ENCODE peak calls at places on chromosomes 2 and 18, in nine cellular contexts. O, R, F, G, X, I, E, T and Y are unnamed samples.

GRCh38 chr18:58351776-58352175 is 277.1 kb downstream of the ALPK2 start:
- DNase-seq in T (no peak), R (no peak), E (no peak), F (no peak), I (no peak), X (no peak), O (no peak), G (no peak), Y (no peak)

GRCh38 chr2:238139141-238139840 is 823 bp downstream of the KLHL30 start:
- DNase-seq in G (no peak), I (no peak), F (no peak), O (peak), T (peak), E (no peak), X (no peak), R (no peak), Y (no peak)

GRCh38 chr18:79509536-79509930 is 113.8 kb downstream of the NFATC1 start:
- DNase-seq in X (no peak), T (no peak), R (no peak), O (no peak), I (no peak), G (no peak), E (no peak), F (no peak), Y (no peak)

GRCh38 chr18:55477537-55478300 is 110.3 kb downstream of the TCF4 start:
- DNase-seq in T (no peak), I (no peak), X (no peak), G (peak), O (no peak), F (no peak), E (peak), R (peak), Y (peak)

GRCh38 chr2:126656311-126657145 is 570 bp downstream of the GYPC start:
- DNase-seq in I (no peak), G (peak), T (peak), E (peak), R (peak), O (peak), X (no peak), F (no peak), Y (no peak)

GRCh38 chr2:192236136-192236535 is 41.4 kb upstream of the TMEFF2 start:
- DNase-seq in E (peak), T (no peak), I (no peak), G (no peak), O (no peak), X (no peak), R (no peak), F (no peak), Y (no peak)

GRCh38 chr2:191304939-191305875 is 60.0 kb downstream of the MYO1B start:
- DNase-seq in T (no peak), X (no peak), I (no peak), G (no peak), R (no peak), F (no peak), E (peak), O (no peak), Y (peak)

GRCh38 chr18:8952174-8952573 is 150.3 kb upstream of the NDUFV2 start:
- DNase-seq in F (no peak), X (no peak), R (no peak), E (no peak), O (no peak), T (no peak), G (no peak), I (no peak), Y (no peak)

GRCh38 chr2:96264086-96264485 is 1.7 kb downstream of the TMEM127 start:
- DNase-seq in X (no peak), O (no peak), R (no peak), E (peak), G (no peak), F (no peak), I (no peak), T (no peak), Y (no peak)

GRCh38 chr2:120551540-120551939 is 184.1 kb upstream of the GLI2 start:
- DNase-seq in G (no peak), T (no peak), R (no peak), E (no peak), I (no peak), X (no peak), O (no peak), F (no peak), Y (no peak)

GRCh38 chr2:37767051-37767450 is 95.6 kb upstream of the CDC42EP3 start:
- DNase-seq in O (no peak), I (no peak), G (no peak), E (no peak), X (no peak), R (no peak), T (no peak), F (no peak), Y (no peak)

GRCh38 chr2:22521620-22522019 is 863.4 kb upstream of the KLHL29 start:
- DNase-seq in F (no peak), X (no peak), O (no peak), G (no peak), R (no peak), I (no peak), E (no peak), T (no peak), Y (no peak)

GRCh38 chr2:10912076-10912731 is 470 bp downstream of the KCNF1 start:
- DNase-seq in F (no peak), O (peak), E (no peak), G (peak), R (peak), I (no peak), X (no peak), T (peak), Y (no peak)

GRCh38 chr2:162629499-162629898 is 209.1 kb downstream of the KCNH7 start:
- DNase-seq in O (no peak), E (no peak), I (no peak), T (no peak), X (no peak), F (no peak), R (no peak), G (no peak), Y (no peak)

GRCh38 chr2:237041231-237041630 is 44.5 kb upstream of the COPS8 start:
- DNase-seq in R (no peak), E (no peak), G (no peak), F (no peak), X (no peak), O (no peak), I (no peak), T (no peak), Y (no peak)

GRCh38 chr2:217249490-217250451 is 389.9 kb upstream of the TNP1 start:
- DNase-seq in R (peak), F (no peak), I (no peak), X (no peak), T (peak), G (no peak), O (peak), E (no peak), Y (no peak)

GRCh38 chr2:9288233-9288632 is 81.6 kb downstream of the ASAP2 start:
- DNase-seq in T (no peak), X (no peak), R (no peak), F (peak), O (no peak), E (peak), I (no peak), G (no peak), Y (peak)

GRCh38 chr18:7198326-7198725 is 32.6 kb upstream of the LRRC30 start:
- DNase-seq in I (no peak), F (no peak), R (no peak), X (no peak), E (no peak), O (no peak), G (no peak), T (no peak), Y (no peak)

GRCh38 chr2:141528990-141529389 is 601.8 kb downstream of the LRP1B start:
- DNase-seq in R (no peak), I (no peak), G (no peak), F (no peak), T (no peak), E (no peak), X (no peak), O (no peak), Y (no peak)

GRCh38 chr2:232094883-232095282 is 133.4 kb downstream of the DIS3L2 start:
- DNase-seq in X (no peak), O (no peak), R (no peak), F (no peak), E (no peak), I (no peak), G (no peak), T (no peak), Y (no peak)

GRCh38 chr2:128306931-128307460 is 11.7 kb downstream of the HS6ST1 start:
- DNase-seq in X (no peak), O (no peak), F (no peak), R (no peak), E (no peak), T (no peak), I (no peak), G (no peak), Y (no peak)

GRCh38 chr2:73907840-73908452 is 15.1 kb downstream of the ACTG2 start:
- DNase-seq in G (peak), I (no peak), R (peak), T (no peak), E (peak), O (peak), F (no peak), X (no peak), Y (peak)

GRCh38 chr2:105398522-105399206 is at the start of gene FHL2:
- DNase-seq in E (peak), R (peak), F (peak), I (peak), X (no peak), T (peak), G (peak), O (peak), Y (peak)

GRCh38 chr2:74077636-74078035 is 70.1 kb downstream of the BOLA3 start:
- DNase-seq in F (no peak), X (no peak), R (no peak), O (no peak), T (no peak), E (no peak), I (no peak), G (no peak), Y (no peak)

GRCh38 chr2:122748552-122749011 is 993.1 kb downstream of the TSN start:
- DNase-seq in O (peak), G (no peak), E (peak), T (no peak), X (no peak), I (no peak), R (peak), F (no peak), Y (peak)

GRCh38 chr2:233746475-233747282 is 13.4 kb upstream of the UGT1A1 start:
- DNase-seq in I (no peak), T (no peak), F (no peak), G (no peak), R (no peak), O (no peak), E (no peak), X (no peak), Y (no peak)

GRCh38 chr2:166803314-166803986 is 84.8 kb upstream of the XIRP2 start:
- DNase-seq in F (no peak), I (no peak), T (no peak), X (no peak), O (no peak), E (no peak), R (peak), G (no peak), Y (no peak)

GRCh38 chr18:50079571-50080295 is 115.2 kb downstream of the MYO5B start:
- DNase-seq in F (no peak), E (no peak), T (no peak), X (no peak), I (no peak), O (no peak), R (no peak), G (no peak), Y (peak)

GRCh38 chr18:13387856-13388548 is 169.4 kb downstream of the LDLRAD4 start:
- DNase-seq in E (no peak), X (no peak), O (no peak), I (no peak), T (no peak), F (no peak), G (no peak), R (no peak), Y (no peak)

GRCh38 chr2:179238027-179238426 is 26.6 kb downstream of the SESTD1 start:
- DNase-seq in X (no peak), O (no peak), R (no peak), T (no peak), G (no peak), F (no peak), E (peak), I (no peak), Y (no peak)

GRCh38 chr2:218000137-218000536 is 2.7 kb downstream of the TNS1 start:
- DNase-seq in O (no peak), G (no peak), F (no peak), I (no peak), X (no peak), R (no peak), E (peak), T (no peak), Y (peak)

GRCh38 chr2:98607741-98608117 is 583 bp downstream of the COA5 start:
- DNase-seq in X (no peak), I (no peak), E (peak), T (no peak), O (no peak), G (no peak), F (no peak), R (peak), Y (no peak)

DNA sequence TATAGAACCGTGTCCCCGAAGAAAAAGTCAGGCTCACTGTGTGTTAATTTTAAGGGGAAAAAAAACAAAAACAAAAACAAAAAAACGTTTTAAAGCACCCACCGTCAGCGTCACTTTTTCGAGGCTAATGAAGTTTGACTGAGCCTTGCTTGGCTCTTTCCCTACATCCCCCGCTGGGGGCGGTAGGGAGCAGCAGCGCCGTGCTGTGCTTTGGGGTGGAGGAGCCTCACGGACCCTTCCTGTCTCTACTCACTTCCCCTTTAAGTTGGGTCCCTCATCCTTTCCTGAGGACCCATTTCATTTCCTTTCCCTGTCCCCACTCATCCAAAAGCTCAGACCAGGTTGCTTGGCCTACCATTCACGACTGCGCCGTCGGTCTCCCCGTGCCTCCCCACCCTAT is 82.8 kb upstream of the RPL31 start:
- DNase-seq in T (peak), E (no peak), F (no peak), X (no peak), I (no peak), G (no peak), O (peak), R (no peak), Y (no peak)
- TF ChIP-seq CTCF in T (peak), E (peak), F (no peak), X (peak), I (peak), G (peak), O (peak), R (peak), Y (no peak)

GRCh38 chr2:241224851-241225438 is 36.5 kb downstream of the ANO7 start:
- DNase-seq in R (no peak), F (no peak), I (no peak), T (no peak), E (no peak), G (no peak), O (no peak), X (no peak), Y (peak)

GRCh38 chr2:241223211-241224067 is 35.0 kb downstream of the ANO7 start:
- DNase-seq in R (no peak), I (no peak), E (no peak), X (no peak), F (no peak), G (peak), O (no peak), T (no peak), Y (peak)

GRCh38 chr2:241225983-241226382 is 37.5 kb downstream of the ANO7 start:
- DNase-seq in I (no peak), X (no peak), G (no peak), R (no peak), E (no peak), O (no peak), T (no peak), F (no peak), Y (no peak)

GRCh38 chr2:241225545-241225944 is 37.1 kb downstream of the ANO7 start:
- DNase-seq in T (no peak), E (no peak), G (peak), R (no peak), O (no peak), I (no peak), F (no peak), X (no peak), Y (no peak)

DNA sequence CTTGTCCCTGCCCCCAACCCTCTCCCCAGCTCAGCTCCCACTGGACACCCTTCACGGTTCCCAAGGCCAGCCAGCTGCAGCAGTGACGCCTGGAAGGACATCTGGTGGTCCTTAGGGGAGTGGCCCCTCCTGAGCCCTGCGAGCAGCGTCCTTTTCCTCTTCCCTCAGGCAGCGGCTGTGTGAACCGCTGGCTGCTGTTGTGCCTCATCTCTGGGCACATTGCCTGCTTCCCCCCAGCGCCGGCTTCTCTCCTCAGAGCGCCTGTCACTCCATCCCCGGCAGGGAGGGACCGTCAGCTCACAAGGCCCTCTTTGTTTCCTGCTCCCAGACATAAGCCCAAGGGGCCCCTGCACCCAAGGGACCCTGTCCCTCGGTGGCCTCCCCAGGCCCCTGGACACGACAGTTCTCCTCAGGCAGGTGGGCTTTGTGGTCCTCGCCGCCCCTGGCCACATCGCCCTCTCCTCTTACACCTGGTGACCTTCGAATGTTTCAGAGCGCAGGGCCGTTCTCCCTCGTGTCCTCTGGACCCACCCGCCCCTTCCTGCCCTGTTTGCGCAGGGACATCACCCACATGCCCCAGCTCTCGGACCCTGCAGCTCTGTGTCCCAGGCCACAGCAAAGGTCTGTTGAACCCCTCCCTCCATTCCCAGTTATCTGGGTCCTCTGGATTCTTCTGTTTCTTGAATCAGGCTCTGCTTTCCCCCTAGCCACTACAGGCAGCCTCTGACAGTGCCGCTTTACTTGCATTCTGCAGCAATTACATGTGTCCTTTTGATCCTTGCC is 35.8 kb downstream of the ANO7 start:
- DNase-seq in O (peak), I (no peak), E (peak), X (no peak), G (peak), F (no peak), T (peak), R (no peak), Y (peak)
- TF ChIP-seq CTCF in O (no peak), I (no peak), E (no peak), X (no peak), G (no peak), F (no peak), T (no peak), R (no peak), Y (no peak)

GRCh38 chr2:7752291-7752690 is 835.1 kb downstream of the RNF144A start:
- DNase-seq in X (no peak), R (no peak), I (no peak), O (no peak), E (no peak), G (no peak), F (no peak), T (no peak), Y (no peak)

GRCh38 chr2:7749895-7750559 is 832.8 kb downstream of the RNF144A start:
- DNase-seq in I (no peak), T (no peak), R (no peak), F (no peak), O (no peak), X (no peak), E (no peak), G (no peak), Y (no peak)

GRCh38 chr2:7744827-7745226 is 827.6 kb downstream of the RNF144A start:
- DNase-seq in O (no peak), X (no peak), T (no peak), G (no peak), I (no peak), R (no peak), E (peak), F (no peak), Y (no peak)

GRCh38 chr2:7745369-7745768 is 828.2 kb downstream of the RNF144A start:
- DNase-seq in O (no peak), E (peak), X (no peak), T (no peak), F (no peak), R (no peak), G (no peak), I (no peak), Y (peak)

DNA sequence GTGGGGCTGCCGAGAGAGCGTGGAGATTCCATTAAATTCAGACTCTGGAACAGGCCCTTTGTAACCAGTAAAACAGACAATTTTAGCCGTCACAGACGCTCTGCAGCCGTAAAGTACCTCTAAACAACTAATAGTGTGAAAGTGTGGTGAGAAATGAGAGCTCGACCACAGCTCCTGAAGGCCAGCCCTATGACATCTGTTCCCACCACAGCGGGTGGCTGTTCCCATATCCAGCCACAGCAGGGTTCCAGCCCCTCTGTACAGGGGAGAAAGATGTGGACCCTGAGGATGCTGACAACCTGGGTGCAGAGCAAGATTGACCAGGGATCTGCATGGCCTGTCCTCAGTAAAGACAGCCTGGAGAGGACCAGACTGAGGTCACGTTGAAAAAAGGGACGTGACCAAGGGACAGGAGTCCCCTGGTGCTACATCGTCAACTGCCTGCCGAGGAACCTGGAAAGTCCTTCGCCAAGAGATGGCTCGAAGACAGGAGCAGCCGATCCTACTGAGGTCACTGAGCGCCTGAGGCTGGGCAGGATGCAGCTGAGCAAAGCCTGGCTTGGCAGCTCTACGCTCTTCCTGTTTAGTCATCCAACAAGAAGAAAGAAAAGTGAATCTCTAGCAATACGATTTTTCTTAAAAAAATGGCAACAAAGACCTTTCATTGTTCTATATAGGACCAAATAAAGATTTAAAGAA is 831.7 kb downstream of the RNF144A start:
- DNase-seq in X (no peak), T (no peak), R (no peak), E (peak), F (no peak), G (no peak), I (no peak), O (no peak), Y (peak)
- TF ChIP-seq CTCF in X (no peak), T (no peak), R (no peak), E (no peak), F (no peak), G (no peak), I (no peak), O (no peak), Y (no peak)

DNA sequence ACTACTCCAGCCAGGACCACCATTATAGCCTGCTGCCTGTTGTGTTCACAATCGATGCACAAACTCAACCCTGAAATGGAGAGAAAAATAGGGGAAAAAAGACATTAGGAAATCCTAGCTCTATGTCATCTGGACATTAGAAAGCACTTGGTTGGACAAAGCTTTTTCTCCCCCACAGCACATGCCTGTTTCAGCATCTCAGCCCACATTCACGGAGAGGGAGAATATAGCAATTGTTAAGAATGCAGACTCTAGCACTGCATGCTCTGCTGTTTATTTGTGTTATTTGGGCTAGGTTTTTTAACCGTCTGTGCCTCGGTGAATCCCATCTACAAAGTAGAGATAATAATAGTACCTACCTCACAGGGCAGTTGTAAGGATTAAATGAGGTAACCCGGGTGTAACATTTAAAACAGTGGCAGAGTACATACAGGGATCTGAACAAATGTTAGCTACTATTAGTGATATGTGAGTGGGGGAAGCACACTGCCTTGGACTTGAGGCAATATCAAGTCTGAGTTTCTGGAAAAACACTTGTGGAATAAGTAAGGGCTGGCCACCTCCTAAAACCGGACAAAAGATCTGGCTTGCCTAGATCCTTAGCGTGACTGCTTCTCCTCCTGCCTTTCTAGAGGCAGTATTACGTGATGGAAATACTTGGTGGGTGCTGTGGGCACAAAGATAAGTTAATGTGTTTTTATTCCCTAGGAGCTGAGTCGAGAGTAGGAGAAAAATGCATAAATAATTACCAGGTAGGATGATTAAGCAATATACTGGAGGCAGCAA is 1.1 kb upstream of the PPP1CB start:
- DNase-seq in I (no peak), G (no peak), O (no peak), F (no peak), R (peak), X (no peak), T (no peak), E (no peak), Y (no peak)
- TF ChIP-seq CTCF in I (no peak), G (no peak), O (no peak), F (no peak), R (peak), X (no peak), T (no peak), E (no peak), Y (no peak)